ENCODE peak calls at places on chromosomes 12 and 14, in eight cellular contexts. K is Calu3; D is G401; P is NCI-H1105; G is GM04503; C is stimulated activated CD8-positive, alpha-beta memory T cell treated with anti-CD3 and anti-CD28 coated beads, Interleukin-7, amount 100 ng/mL, for 1 hour; R is caudate nucleus; E is stimulated activated naive B cell treated with anti-CD40 and anti-IgM and Interleukin-4, amounts not matched to agents 10 μg/mL and 1 μg/mL and 100 μg/mL, for 72 hours. I is an unnamed sample.
A peak's percentile ranks its signal among the peaks of the same experiment; 100 is the strongest.

GRCh38 chr14:45251912-45252311 is 1.1 kb downstream of the MIS18BP1 start:
- DNase-seq in E (peak; percentile 24), D (no peak), R (no peak), G (no peak), K (no peak), P (no peak), C (no peak), I (peak; percentile 4)

GRCh38 chr12:105226219-105226618 is 9.8 kb downstream of the APPL2 start:
- DNase-seq in D (peak; percentile 96), G (peak; percentile 97), C (no peak), K (no peak), E (peak; percentile 8), R (peak; percentile 58), P (no peak), I (peak; percentile 94)

GRCh38 chr14:56808314-56809201 is 1.7 kb downstream of the OTX2 start:
- DNase-seq in E (no peak), K (no peak), R (no peak), G (no peak), P (no peak), D (peak; percentile 58), C (no peak), I (peak; percentile 72)

GRCh38 chr14:94411638-94412037 is 23.2 kb upstream of the SERPINA1 start:
- DNase-seq in G (no peak), K (no peak), R (no peak), P (no peak), D (no peak), E (no peak), C (no peak), I (no peak)

GRCh38 chr14:29851397-29851796 is 76.2 kb downstream of the PRKD1 start:
- DNase-seq in R (no peak), P (no peak), G (peak; percentile 75), C (no peak), K (no peak), E (no peak), D (no peak), I (no peak)

GRCh38 chr14:96762650-96763049 is 34.5 kb upstream of the VRK1 start:
- DNase-seq in C (no peak), E (peak; percentile 31), G (no peak), D (peak; percentile 80), P (no peak), K (peak; percentile 41), R (no peak), I (peak; percentile 84)

GRCh38 chr12:49703647-49704137 is 3.5 kb downstream of the FMNL3 start:
- DNase-seq in C (no peak), P (no peak), E (no peak), R (peak; percentile 2), K (no peak), G (no peak), D (peak; percentile 2), I (no peak)

GRCh38 chr12:93803408-93803807 is 126.2 kb downstream of the CRADD start:
- DNase-seq in K (no peak), E (no peak), P (no peak), D (no peak), R (no peak), C (no peak), G (peak; percentile 75), I (no peak)

GRCh38 chr12:810635-811415 is 58.4 kb downstream of the WNK1 start:
- DNase-seq in P (no peak), C (no peak), D (no peak), R (no peak), E (peak; percentile 19), G (no peak), K (no peak), I (no peak)

GRCh38 chr14:43790681-43791080 is 716.4 kb downstream of the FSCB start:
- DNase-seq in D (no peak), G (no peak), R (no peak), P (no peak), K (no peak), E (no peak), C (no peak), I (no peak)

GRCh38 chr14:104140213-104140462 is 1.8 kb downstream of the KIF26A start:
- DNase-seq in P (no peak), C (no peak), K (no peak), E (no peak), G (no peak), D (no peak), R (no peak), I (no peak)

GRCh38 chr14:84228702-84229101 is 1301.2 kb upstream of the FLRT2 start:
- DNase-seq in P (no peak), K (no peak), G (no peak), C (no peak), D (no peak), E (no peak), R (no peak), I (no peak)

GRCh38 chr12:102806110-102806509 is 110.9 kb downstream of the PAH start:
- DNase-seq in D (no peak), K (no peak), E (no peak), R (no peak), P (no peak), C (no peak), G (no peak), I (no peak)

GRCh38 chr12:64506955-64507354 is 55.0 kb downstream of the TBK1 start:
- DNase-seq in P (no peak), D (no peak), C (no peak), R (no peak), E (no peak), K (no peak), G (no peak), I (no peak)

GRCh38 chr12:53235164-53235563 is 3.2 kb upstream of the RARG start:
- DNase-seq in E (no peak), K (no peak), D (no peak), P (no peak), G (no peak), R (no peak), C (no peak), I (no peak)

GRCh38 chr12:68482660-68483059 is 128.0 kb upstream of the RAP1B start:
- DNase-seq in C (no peak), P (no peak), K (no peak), D (no peak), R (no peak), G (no peak), E (no peak), I (no peak)

GRCh38 chr14:94119071-94119470 is 8.5 kb downstream of the IFI27 start:
- DNase-seq in R (no peak), P (no peak), E (no peak), K (no peak), D (no peak), G (no peak), C (no peak), I (no peak)

GRCh38 chr14:42228611-42229010 is 621.9 kb downstream of the LRFN5 start:
- DNase-seq in K (no peak), G (no peak), D (no peak), C (no peak), P (no peak), R (no peak), E (no peak), I (no peak)

GRCh38 chr12:75350413-75350812 is 15.9 kb downstream of the GLIPR1L1 start:
- DNase-seq in K (no peak), E (no peak), C (no peak), G (no peak), D (no peak), R (no peak), P (no peak), I (no peak)

GRCh38 chr14:63781686-63782085 is 53.8 kb upstream of the SGPP1 start:
- DNase-seq in R (no peak), C (no peak), E (no peak), G (no peak), D (no peak), P (no peak), K (no peak), I (no peak)

GRCh38 chr12:115943310-115943629 is 334.2 kb downstream of the MED13L start:
- DNase-seq in E (no peak), C (no peak), P (no peak), K (no peak), D (no peak), G (no peak), R (no peak), I (no peak)

GRCh38 chr14:83463500-83464098 is 1929.9 kb upstream of the SEL1L start:
- DNase-seq in E (no peak), K (no peak), R (peak; percentile 2), P (peak; percentile 65), G (no peak), C (no peak), D (peak; percentile 7), I (peak; percentile 17)

GRCh38 chr14:89171168-89171567 is 245.9 kb downstream of the FOXN3 start:
- DNase-seq in K (no peak), C (no peak), G (no peak), P (no peak), D (no peak), R (no peak), E (no peak), I (no peak)

GRCh38 chr14:74593241-74593985 is 18.6 kb downstream of the LTBP2 start:
- DNase-seq in E (no peak), K (no peak), R (no peak), D (no peak), C (no peak), P (no peak), G (no peak), I (no peak)

GRCh38 chr12:108519558-108519957 is 4.5 kb downstream of the FICD start:
- DNase-seq in P (no peak), G (no peak), C (no peak), K (no peak), E (no peak), R (no peak), D (peak; percentile 73), I (peak; percentile 65)

GRCh38 chr14:59282366-59282765 is 93.9 kb downstream of the DAAM1 start:
- DNase-seq in G (no peak), R (no peak), D (no peak), C (no peak), K (no peak), P (no peak), E (no peak), I (no peak)

GRCh38 chr12:132438139-132438700 is 51.7 kb upstream of the FBRSL1 start:
- DNase-seq in C (no peak), D (no peak), E (no peak), R (no peak), K (no peak), G (no peak), P (no peak), I (no peak)

GRCh38 chr12:34297126-34297789 is 275.0 kb downstream of the ALG10 start:
- DNase-seq in R (no peak), P (no peak), G (no peak), C (no peak), E (no peak), K (no peak), D (no peak), I (no peak)

GRCh38 chr14:104335611-104336010 is 197.2 kb downstream of the KIF26A start:
- DNase-seq in G (no peak), K (no peak), P (no peak), R (no peak), E (no peak), C (no peak), D (no peak), I (no peak)

GRCh38 chr14:70045715-70046535 is 142.8 kb downstream of the SLC8A3 start:
- DNase-seq in C (no peak), E (no peak), K (peak; percentile 90), R (peak; percentile 36), G (no peak), P (peak; percentile 45), D (peak; percentile 82), I (peak; percentile 78)

GRCh38 chr14:55756078-55756477 is 176.1 kb downstream of the KTN1 start:
- DNase-seq in K (no peak), E (no peak), P (no peak), C (no peak), R (no peak), D (no peak), G (no peak), I (no peak)

GRCh38 chr14:67372833-67373232 is 12.7 kb downstream of the EIF2S1 start:
- DNase-seq in P (no peak), E (no peak), D (no peak), G (no peak), R (no peak), K (no peak), C (no peak), I (no peak)

GRCh38 chr12:73906757-73907156 is 630.9 kb upstream of the ATXN7L3B start:
- DNase-seq in K (no peak), D (no peak), G (no peak), E (no peak), R (no peak), C (no peak), P (no peak), I (no peak)

GRCh38 chr12:132708150-132708549 is 2.5 kb upstream of the PGAM5 start:
- DNase-seq in G (no peak), K (no peak), C (no peak), E (no peak), R (no peak), P (no peak), D (no peak), I (no peak)